ENCODE peak calls at places on chromosomes 2 and 18, in ten cellular contexts. E, Z, S, Q, W, D, C, V, M and N are unnamed samples.

GRCh38 chr18:22176622-22177495 is 7.5 kb downstream of the GATA6 start:
- DNase-seq in Q (peak), S (no peak), M (no peak), C (no peak), W (no peak), Z (peak), E (no peak), V (no peak), D (no peak), N (no peak)

GRCh38 chr2:86443601-86444000 is 2.4 kb downstream of the KDM3A start:
- DNase-seq in D (no peak), M (no peak), Z (no peak), V (no peak), C (no peak), E (no peak), S (no peak), Q (no peak), W (no peak), N (no peak)

GRCh38 chr2:149448315-149448714 is 117.9 kb downstream of the LYPD6 start:
- DNase-seq in V (no peak), Q (no peak), M (no peak), W (no peak), Z (no peak), D (no peak), E (no peak), C (no peak), S (no peak), N (no peak)

GRCh38 chr2:53632714-53633113 is 134.9 kb upstream of the CHAC2 start:
- DNase-seq in Z (no peak), C (peak), S (no peak), Q (no peak), M (no peak), D (no peak), W (no peak), V (no peak), E (no peak), N (no peak)

GRCh38 chr18:61637905-61638304 is 254.9 kb downstream of the RNF152 start:
- DNase-seq in Q (peak), E (no peak), D (no peak), C (no peak), W (no peak), Z (no peak), M (no peak), S (no peak), V (no peak), N (no peak)

GRCh38 chr2:217105733-217106649 is 246.1 kb upstream of the TNP1 start:
- DNase-seq in Z (no peak), C (peak), V (no peak), E (no peak), S (no peak), D (no peak), W (no peak), Q (no peak), M (no peak), N (no peak)

GRCh38 chr2:67057901-67058703 is 339.0 kb upstream of the ETAA1 start:
- DNase-seq in M (no peak), S (no peak), W (peak), D (no peak), C (no peak), E (no peak), V (no peak), Q (no peak), Z (peak), N (no peak)

GRCh38 chr18:73645175-73645715 is 502.4 kb downstream of the FBXO15 start:
- DNase-seq in S (no peak), W (no peak), Z (no peak), V (no peak), E (no peak), Q (no peak), C (no peak), M (no peak), D (no peak), N (no peak)

GRCh38 chr2:19738707-19739106 is 163.1 kb downstream of the TTC32 start:
- DNase-seq in V (no peak), W (no peak), E (no peak), S (no peak), Q (no peak), M (no peak), C (peak), D (peak), Z (peak), N (no peak)

GRCh38 chr2:8534729-8535397 is 147.0 kb upstream of the ID2 start:
- DNase-seq in C (peak), D (peak), W (peak), V (no peak), Z (peak), M (no peak), Q (peak), S (no peak), E (peak), N (no peak)